ENCODE peak calls at places on chromosomes 4 and X, in nine cellular contexts. T is body of pancreas; A is esophagus squamous epithelium; R is breast epithelium; H is CD8-positive, alpha-beta T cell; B is H9; O is lung; Q is thyroid gland; C is astrocyte. G is an unnamed sample.

GRCh38 chr4:7394184-7394575 is 40.5 kb downstream of the PSAPL1 start:
- DNase-seq in T (no peak), A (no peak), R (peak), H (no peak), B (no peak), O (no peak), Q (no peak), C (no peak), G (no peak)

GRCh38 chrX:1178580-1179057 is 33.8 kb downstream of the CRLF2 start:
- DNase-seq in T (no peak), A (no peak), R (no peak), H (no peak), B (no peak), O (no peak), Q (no peak), C (no peak), G (peak)

GRCh38 chrX:274904-275475 is 6.2 kb upstream of the PLCXD1 start:
- DNase-seq in T (peak), A (no peak), R (no peak), H (no peak), B (peak), O (no peak), Q (peak), C (no peak), G (no peak)

GRCh38 chrX:130772313-130773140 is 130.5 kb downstream of the ENOX2 start:
- DNase-seq in T (no peak), A (no peak), R (no peak), H (no peak), B (no peak), O (no peak), Q (no peak), C (peak), G (peak)

GRCh38 chr4:113049421-113050355 is at the start of gene ANK2:
- DNase-seq in T (no peak), A (no peak), R (no peak), H (no peak), B (peak), O (no peak), Q (peak), C (peak), G (no peak)

GRCh38 chr4:8840006-8840793 is 31.4 kb downstream of the HMX1 start:
- DNase-seq in T (peak), A (no peak), R (no peak), H (no peak), B (peak), O (no peak), Q (no peak), C (no peak), G (no peak)

GRCh38 chr4:8579526-8580320 is 469 bp upstream of the GPR78 start:
- DNase-seq in T (no peak), A (no peak), R (no peak), H (no peak), B (no peak), O (no peak), Q (no peak), C (no peak), G (no peak)

GRCh38 chr4:179624768-179625181 is 2182.5 kb upstream of the AGA start:
- DNase-seq in T (peak), A (no peak), R (no peak), H (no peak), B (peak), O (no peak), Q (no peak), C (peak), G (no peak)

GRCh38 chrX:108537005-108537404 is 97.4 kb downstream of the COL4A5 start:
- DNase-seq in T (peak), A (no peak), R (no peak), H (no peak), B (no peak), O (no peak), Q (peak), C (peak), G (peak)

GRCh38 chrX:31420302-31420701 is 348.5 kb upstream of the FTHL17 start:
- DNase-seq in T (no peak), A (no peak), R (no peak), H (no peak), B (no peak), O (no peak), Q (no peak), C (no peak), G (no peak)

GRCh38 chr4:182380701-182381295 is 137.6 kb downstream of the TENM3 start:
- DNase-seq in T (no peak), A (no peak), R (no peak), H (no peak), B (no peak), O (no peak), Q (no peak), C (no peak), G (peak)

GRCh38 chr4:8906991-8907595 is 35.5 kb upstream of the HMX1 start:
- DNase-seq in T (no peak), A (no peak), R (no peak), H (no peak), B (peak), O (no peak), Q (no peak), C (no peak), G (no peak)

GRCh38 chr4:110364911-110365520 is 110.9 kb upstream of the ENPEP start:
- DNase-seq in T (no peak), A (no peak), R (no peak), H (no peak), B (no peak), O (no peak), Q (no peak), C (peak), G (peak)

GRCh38 chr4:7424553-7425111 is 10.1 kb downstream of the PSAPL1 start:
- DNase-seq in T (peak), A (no peak), R (peak), H (no peak), B (peak), O (no peak), Q (no peak), C (no peak), G (no peak)

GRCh38 chr4:20266215-20267082 is 14.7 kb downstream of the SLIT2 start:
- DNase-seq in T (no peak), A (no peak), R (no peak), H (no peak), B (no peak), O (no peak), Q (no peak), C (peak), G (no peak)

GRCh38 chrX:143634701-143635442 is 1.0 kb downstream of the SLITRK4 start:
- DNase-seq in T (peak), A (no peak), R (no peak), H (no peak), B (peak), O (no peak), Q (peak), C (no peak), G (peak)

GRCh38 chr4:5955856-5956255 is 62.4 kb downstream of the C4orf50 start:
- DNase-seq in T (no peak), A (no peak), R (no peak), H (no peak), B (no peak), O (no peak), Q (no peak), C (no peak), G (no peak)

DNA sequence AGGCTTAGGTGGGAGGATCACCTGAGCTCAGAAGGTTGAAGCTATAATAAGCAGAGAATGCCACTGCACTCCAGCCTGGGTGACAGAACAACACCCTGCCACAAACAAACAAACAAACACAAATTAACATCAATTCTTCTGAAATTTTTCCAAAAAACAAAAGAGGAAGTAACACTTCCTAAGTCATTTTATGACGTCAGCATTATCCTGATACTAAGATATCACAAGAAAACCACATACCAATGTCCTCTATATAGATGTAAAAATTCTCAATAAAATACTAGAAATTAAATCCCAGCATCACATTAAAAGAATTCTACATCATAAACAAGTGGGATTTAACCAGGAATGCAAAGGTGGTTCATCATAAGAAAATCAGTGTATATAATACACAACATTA is 64.4 kb upstream of the STK26 start:
- DNase-seq in T (no peak), A (no peak), R (no peak), H (no peak), B (no peak), O (no peak), Q (no peak), C (no peak), G (no peak)
- TF ChIP-seq CTCF in T (no peak), A (no peak), R (no peak), H (no peak), B (no peak), O (no peak), Q (no peak), C (no peak), G (no peak)

GRCh38 chr4:159206427-159206871 is 103.6 kb downstream of the RAPGEF2 start:
- DNase-seq in T (no peak), A (no peak), R (no peak), H (no peak), B (no peak), O (no peak), Q (no peak), C (peak), G (no peak)

GRCh38 chr4:159209249-159209648 is 106.4 kb downstream of the RAPGEF2 start:
- DNase-seq in T (no peak), A (no peak), R (no peak), H (no peak), B (peak), O (no peak), Q (no peak), C (no peak), G (no peak)

GRCh38 chr4:159205462-159205861 is 102.6 kb downstream of the RAPGEF2 start:
- DNase-seq in T (no peak), A (no peak), R (no peak), H (no peak), B (no peak), O (no peak), Q (no peak), C (no peak), G (no peak)

GRCh38 chr4:159212675-159213297 is 109.9 kb downstream of the RAPGEF2 start:
- DNase-seq in T (no peak), A (no peak), R (no peak), H (no peak), B (no peak), O (no peak), Q (no peak), C (no peak), G (no peak)

GRCh38 chr4:159210975-159211374 is 108.1 kb downstream of the RAPGEF2 start:
- DNase-seq in T (no peak), A (no peak), R (no peak), H (no peak), B (no peak), O (no peak), Q (no peak), C (no peak), G (no peak)
- H3K27ac ChIP-seq in T (no peak), A (no peak), R (no peak), H (no peak), B (no peak), O (peak), Q (no peak), C (no peak), G (peak)

GRCh38 chrX:19514791-19515614 is at the start of gene MAP3K15:
- DNase-seq in T (peak), A (no peak), R (no peak), H (no peak), B (peak), O (peak), Q (peak), C (no peak), G (peak)
- TF ChIP-seq CTCF in T (no peak), A (no peak), R (no peak), H (no peak), B (peak), O (no peak), Q (peak), C (no peak), G (no peak)

DNA sequence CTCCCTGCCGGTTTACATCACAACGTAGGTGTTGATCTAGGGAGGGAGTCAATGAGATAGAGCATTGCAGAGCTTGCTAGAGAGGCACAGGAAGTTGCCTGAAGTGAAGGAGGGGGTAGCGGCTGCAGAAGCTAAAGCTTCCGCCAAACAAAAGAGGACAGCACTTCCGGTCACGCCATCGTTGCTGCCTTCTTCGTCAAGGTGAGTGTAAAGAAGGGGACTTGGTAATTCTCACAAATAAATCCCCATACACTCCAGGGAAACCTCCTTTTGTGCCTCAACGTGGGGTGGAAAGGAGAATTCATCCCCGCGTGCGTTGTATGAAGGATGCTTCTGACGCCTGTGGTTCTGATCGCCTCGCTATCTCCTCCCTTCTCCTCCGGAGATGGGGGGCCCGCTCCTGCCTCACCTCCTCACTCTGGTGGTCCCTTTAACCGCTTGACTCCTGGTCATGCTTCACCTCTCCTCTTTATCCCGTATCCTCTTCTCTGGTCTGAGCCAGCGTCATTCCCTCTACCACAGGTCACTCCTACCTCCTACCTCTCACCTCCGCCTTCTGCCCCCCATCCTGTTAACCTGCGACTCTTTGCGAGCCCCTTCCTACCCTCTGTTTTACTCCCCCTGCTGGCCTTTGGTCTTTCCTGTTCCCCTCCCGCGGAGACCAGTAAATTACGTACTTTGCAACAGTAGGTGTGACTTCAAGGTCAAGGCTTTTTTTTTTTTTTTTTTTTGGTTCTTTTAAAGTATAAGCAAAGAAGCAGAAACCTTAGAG is 59.9 kb downstream of the GSPT2 start:
- DNase-seq in T (peak), A (no peak), R (no peak), H (peak), B (peak), O (peak), Q (peak), C (peak), G (peak)
- H3K27ac ChIP-seq in T (peak), A (peak), R (peak), H (peak), B (peak), O (peak), Q (no peak), C (peak), G (peak)

GRCh38 chrX:45801554-45801953 is 600.9 kb upstream of the DIPK2B start:
- DNase-seq in T (no peak), A (no peak), R (no peak), H (no peak), B (no peak), O (no peak), Q (no peak), C (no peak), G (peak)
- TF ChIP-seq CTCF in T (peak), A (no peak), R (no peak), H (peak), B (peak), O (peak), Q (peak), C (peak), G (peak)

DNA sequence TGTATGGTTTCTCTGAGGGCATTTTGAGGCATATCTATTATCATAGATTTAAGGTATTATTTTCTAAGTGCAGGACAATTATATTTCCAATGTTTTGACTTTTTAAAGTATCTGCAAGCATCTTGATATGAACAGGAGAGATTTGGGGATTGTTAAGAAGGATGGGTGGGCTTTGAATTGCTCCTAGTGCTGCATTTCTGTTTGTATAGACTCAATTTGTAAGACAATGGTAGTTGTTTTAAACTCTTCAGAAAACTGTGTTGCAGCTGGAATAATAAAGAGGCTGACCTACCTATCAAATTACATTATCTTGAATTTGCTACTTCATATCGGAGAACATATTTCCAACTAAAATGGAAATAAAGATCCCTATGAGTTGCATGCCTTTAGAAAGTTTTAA is 570.3 kb downstream of the ADGRL3 start:
- DNase-seq in T (no peak), A (no peak), R (no peak), H (no peak), B (no peak), O (no peak), Q (no peak), C (no peak), G (no peak)
- H3K27ac ChIP-seq in T (no peak), A (no peak), R (no peak), H (no peak), B (peak), O (no peak), Q (no peak), C (no peak), G (no peak)

GRCh38 chr4:94689155-94689554 is 68.6 kb upstream of the BMPR1B start:
- DNase-seq in T (no peak), A (no peak), R (no peak), H (no peak), B (no peak), O (no peak), Q (no peak), C (no peak), G (no peak)
- TF ChIP-seq CTCF in T (no peak), A (no peak), R (no peak), H (no peak), B (no peak), O (no peak), Q (no peak), C (no peak), G (no peak)